ENCODE peak calls at places on chromosomes 7 and 10, in nine cellular contexts. F is esophagus muscularis mucosa, Y is K562, K is uterus, W is OCI-LY7, D is sigmoid colon, B is ovary, I is right atrium auricular region, P is Panc1. V is an unnamed sample. For H3K36me3 and H3K4me1, the result is how much of the 10 kb centered on the place peaks cover.

GRCh38 chr10:63765126-63765525 is 243.9 kb downstream of the REEP3 start:
- DNase-seq in F (no peak), Y (no peak), K (no peak), W (no peak), D (no peak), B (no peak), I (no peak), P (no peak), V (no peak)

GRCh38 chr10:75395955-75396860 is 5.4 kb downstream of the ZNF503 start:
- DNase-seq in F (no peak), Y (no peak), K (peak), W (no peak), D (no peak), B (peak), I (no peak), P (no peak), V (peak)

GRCh38 chr7:55774327-55775050 is 88.1 kb downstream of the SEPTIN14 start:
- DNase-seq in F (no peak), Y (no peak), K (no peak), W (no peak), D (no peak), B (no peak), I (no peak), P (no peak), V (no peak)

GRCh38 chr10:30538086-30538485 is 91.5 kb downstream of the LYZL2 start:
- DNase-seq in F (no peak), Y (no peak), K (no peak), W (no peak), D (no peak), B (no peak), I (no peak), P (no peak), V (no peak)

GRCh38 chr7:133437544-133437943 is 184.7 kb downstream of the EXOC4 start:
- DNase-seq in F (no peak), Y (no peak), K (no peak), W (no peak), D (no peak), B (no peak), I (no peak), P (no peak), V (no peak)

GRCh38 chr7:32259917-32260596 is 189.8 kb upstream of the PDE1C start:
- DNase-seq in F (no peak), Y (no peak), K (no peak), W (no peak), D (no peak), B (no peak), I (no peak), P (no peak), V (no peak)

GRCh38 chr7:92547579-92547978 is 19.0 kb downstream of the RBM48 start:
- DNase-seq in F (no peak), Y (no peak), K (no peak), W (no peak), D (no peak), B (no peak), I (no peak), P (no peak), V (no peak)

GRCh38 chr7:134789967-134790685 is 10.7 kb downstream of the CALD1 start:
- DNase-seq in F (peak), Y (no peak), K (peak), W (no peak), D (peak), B (no peak), I (no peak), P (no peak), V (no peak)

GRCh38 chr10:46555713-46556514 is 544 bp downstream of the GPRIN2 start:
- DNase-seq in F (no peak), Y (no peak), K (no peak), W (no peak), D (peak), B (peak), I (no peak), P (no peak), V (peak)

GRCh38 chr10:112949128-112949823 is 771 bp upstream of the TCF7L2 start:
- DNase-seq in F (no peak), Y (no peak), K (no peak), W (no peak), D (no peak), B (no peak), I (no peak), P (no peak), V (no peak)

GRCh38 chr10:62653254-62653653 is 151.3 kb upstream of the ADO start:
- DNase-seq in F (no peak), Y (no peak), K (no peak), W (peak), D (no peak), B (no peak), I (no peak), P (no peak), V (no peak)

GRCh38 chr7:105748701-105749100 is 127.7 kb downstream of the ATXN7L1 start:
- DNase-seq in F (no peak), Y (no peak), K (no peak), W (no peak), D (no peak), B (no peak), I (no peak), P (no peak), V (no peak)

GRCh38 chr10:617471-617870 is 72.0 kb downstream of the DIP2C start:
- DNase-seq in F (no peak), Y (no peak), K (no peak), W (no peak), D (no peak), B (no peak), I (no peak), P (no peak), V (no peak)

GRCh38 chr10:71132321-71132810 is 80.0 kb upstream of the UNC5B start:
- DNase-seq in F (peak), Y (no peak), K (no peak), W (no peak), D (no peak), B (no peak), I (peak), P (no peak), V (no peak)

GRCh38 chr10:7484456-7485266 is 73.8 kb upstream of the SFMBT2 start:
- DNase-seq in F (no peak), Y (no peak), K (no peak), W (peak), D (no peak), B (no peak), I (no peak), P (no peak), V (no peak)

GRCh38 chr10:20615395-20615794 is 281.7 kb downstream of the NEBL start:
- DNase-seq in F (no peak), Y (no peak), K (no peak), W (no peak), D (no peak), B (no peak), I (no peak), P (no peak), V (no peak)

GRCh38 chr10:89744021-89744420 is 42.6 kb downstream of the KIF20B start:
- DNase-seq in F (no peak), Y (no peak), K (no peak), W (no peak), D (no peak), B (no peak), I (no peak), P (no peak), V (no peak)

GRCh38 chr10:48536226-48536500 is 68.7 kb downstream of the ARHGAP22 start:
- DNase-seq in F (no peak), Y (no peak), K (no peak), W (no peak), D (no peak), B (no peak), I (peak), P (no peak), V (no peak)

GRCh38 chr7:120774481-120774880 is 83.5 kb downstream of the TSPAN12 start:
- DNase-seq in F (no peak), Y (no peak), K (no peak), W (no peak), D (no peak), B (no peak), I (no peak), P (no peak), V (no peak)

GRCh38 chr7:143408686-143409551 is at the start of gene EPHA1:
- DNase-seq in F (no peak), Y (peak), K (no peak), W (no peak), D (no peak), B (no peak), I (peak), P (no peak), V (peak)

GRCh38 chr7:54159088-54159487 is 383.1 kb upstream of the VSTM2A start:
- DNase-seq in F (no peak), Y (no peak), K (no peak), W (no peak), D (no peak), B (no peak), I (no peak), P (no peak), V (no peak)

GRCh38 chr7:132730126-132730525 is 153.9 kb upstream of the PLXNA4 start:
- DNase-seq in F (no peak), Y (no peak), K (no peak), W (no peak), D (no peak), B (no peak), I (no peak), P (no peak), V (no peak)

GRCh38 chr7:69953319-69954067 is 355.2 kb downstream of the AUTS2 start:
- DNase-seq in F (no peak), Y (no peak), K (no peak), W (peak), D (no peak), B (no peak), I (no peak), P (no peak), V (no peak)

DNA sequence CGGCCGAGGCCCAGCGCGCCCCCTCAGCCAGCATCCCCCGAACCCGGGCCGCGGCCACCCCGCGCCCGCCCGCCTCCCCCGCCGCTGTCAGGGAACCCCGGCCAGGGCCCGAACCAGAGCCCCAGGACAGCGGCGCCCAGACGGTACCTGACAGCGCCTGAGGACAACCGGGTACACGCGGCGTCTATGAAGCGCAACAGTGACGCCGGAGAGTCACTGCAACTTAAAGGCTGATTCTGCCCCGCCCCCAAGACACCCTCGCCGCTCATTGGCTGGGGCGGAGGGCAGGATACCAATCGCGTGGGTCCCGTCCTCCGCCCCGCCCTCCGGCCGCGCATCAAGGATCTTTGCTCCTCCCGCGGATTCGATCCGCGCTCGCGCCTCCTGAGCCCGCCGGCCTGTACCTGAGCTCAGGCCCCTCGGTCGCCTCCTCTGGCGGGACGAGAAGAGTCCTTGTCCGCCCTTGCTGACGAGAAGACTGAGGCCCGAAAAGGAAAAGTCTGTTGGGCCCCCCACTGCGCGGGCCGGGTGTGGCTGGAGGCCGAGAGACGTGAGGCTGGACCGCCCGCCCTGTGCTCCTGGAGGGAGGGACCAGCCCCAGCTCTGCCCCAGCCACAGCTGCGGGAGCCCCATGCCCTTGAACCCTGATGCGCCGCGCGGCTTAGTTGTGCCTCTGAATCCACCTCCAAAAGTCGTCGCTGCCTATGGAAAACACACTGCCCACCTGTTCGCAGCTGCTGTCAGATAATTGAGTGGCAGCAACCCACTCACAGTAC is at the start of gene OAT:
- DNase-seq in F (peak), Y (peak), K (peak), W (peak), D (peak), B (peak), I (peak), P (peak), V (peak)
- H3K4me3 ChIP-seq in F (peak), Y (peak), K (peak), W (peak), D (peak), B (peak), I (peak), P (peak), V (peak)

GRCh38 chr7:7422641-7423040 is 113.0 kb downstream of the COL28A1 start:
- DNase-seq in F (no peak), Y (no peak), K (no peak), W (no peak), D (no peak), B (no peak), I (no peak), P (no peak), V (no peak)

GRCh38 chr7:7426686-7427085 is 109.0 kb downstream of the COL28A1 start:
- DNase-seq in F (no peak), Y (no peak), K (no peak), W (no peak), D (no peak), B (no peak), I (no peak), P (no peak), V (no peak)

GRCh38 chr7:7425321-7425720 is 110.4 kb downstream of the COL28A1 start:
- DNase-seq in F (no peak), Y (no peak), K (no peak), W (no peak), D (no peak), B (no peak), I (no peak), P (no peak), V (no peak)

GRCh38 chr7:7421850-7422249 is 113.8 kb downstream of the COL28A1 start:
- DNase-seq in F (no peak), Y (no peak), K (no peak), W (no peak), D (no peak), B (no peak), I (no peak), P (no peak), V (no peak)

GRCh38 chr7:7424151-7424873 is 111.4 kb downstream of the COL28A1 start:
- DNase-seq in F (no peak), Y (peak), K (peak), W (peak), D (peak), B (peak), I (peak), P (peak), V (peak)
- H3K36me3 ChIP-seq in F (under half), Y (under half), K (under half), W (under half), D (under half), B (under half), I (under half), P (under half), V (under half)

DNA sequence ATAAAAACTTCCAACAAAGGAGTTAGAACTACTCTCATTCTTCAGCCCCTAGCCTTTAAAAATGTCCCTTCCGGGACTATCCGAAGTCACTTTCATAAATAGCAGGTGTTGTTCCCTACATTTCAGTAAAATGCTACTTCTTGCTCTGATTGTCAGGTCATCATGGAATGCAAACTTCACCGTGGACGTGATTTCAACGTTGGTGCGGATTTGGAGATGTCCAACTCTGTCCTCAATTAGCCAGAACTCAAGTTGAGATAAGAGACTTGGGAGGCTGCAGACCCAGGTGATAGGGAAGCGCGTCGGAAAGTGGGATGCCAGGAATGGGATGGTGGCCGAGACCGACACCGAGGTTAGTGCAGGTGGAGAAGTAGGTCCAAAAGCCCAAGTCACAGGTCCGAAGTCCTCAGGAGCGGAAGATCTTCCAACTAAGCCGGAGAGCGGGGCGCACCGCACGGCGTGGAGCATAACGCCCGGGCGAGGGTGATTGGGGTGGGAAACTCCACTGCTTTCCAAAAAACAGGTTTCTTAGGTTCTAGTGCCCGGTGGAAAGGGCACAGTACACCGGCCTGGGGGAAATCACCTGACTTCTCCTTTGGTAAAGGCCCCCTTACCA is 11.5 kb upstream of the SPAG6 start:
- DNase-seq in F (no peak), Y (no peak), K (no peak), W (no peak), D (no peak), B (peak), I (no peak), P (no peak), V (no peak)
- H3K4me1 ChIP-seq in F (under half), Y (under half), K (under half), W (under half), D (under half), B (under half), I (under half), P (under half), V (under half)

DNA sequence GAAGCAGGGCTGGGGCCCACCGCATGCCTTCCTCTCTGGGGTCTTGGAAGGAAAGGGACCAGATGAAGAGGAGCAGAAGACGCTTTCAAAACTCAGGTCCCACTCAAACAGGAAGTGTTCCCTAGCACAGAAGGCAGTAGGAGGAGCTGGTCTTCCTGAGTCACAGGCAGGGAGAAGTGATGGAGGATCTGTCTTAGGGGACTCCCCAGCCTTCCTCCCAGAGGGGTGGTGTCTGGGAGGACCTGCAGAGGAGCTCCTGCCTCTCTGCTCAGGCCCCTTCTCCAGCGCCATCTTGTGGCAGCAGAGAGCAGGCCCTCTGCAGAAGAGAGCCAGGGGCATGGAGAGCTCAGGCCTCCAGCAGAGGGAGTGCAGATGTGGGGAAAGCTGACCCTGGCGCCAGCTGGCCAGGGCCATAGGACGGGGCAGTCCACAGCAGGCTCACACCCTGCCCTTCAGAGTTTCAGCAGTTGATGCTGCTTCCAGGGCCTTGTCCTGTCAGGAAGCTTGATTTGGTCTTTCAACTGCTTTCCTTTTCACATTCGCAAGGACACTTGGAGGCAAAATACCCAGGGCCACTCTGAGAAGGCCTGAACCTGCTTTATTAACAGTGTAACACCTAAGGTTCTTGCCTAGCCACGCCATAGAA is 62.2 kb upstream of the TARP start:
- DNase-seq in F (peak), Y (peak), K (peak), W (peak), D (peak), B (peak), I (peak), P (peak), V (peak)
- H3K4me3 ChIP-seq in F (peak), Y (peak), K (no peak), W (no peak), D (no peak), B (no peak), I (no peak), P (no peak), V (peak)

GRCh38 chr7:138186951-138187351 is 110.7 kb downstream of the AKR1D1 start:
- DNase-seq in F (no peak), Y (no peak), K (no peak), W (no peak), D (no peak), B (no peak), I (no peak), P (no peak), V (no peak)
- H3K36me3 ChIP-seq in F (under half), Y (under half), K (under half), W (under half), D (under half), B (under half), I (under half), P (under half), V (under half)

GRCh38 chr10:101066146-101066889 is 4.5 kb downstream of the KAZALD1 start:
- DNase-seq in F (no peak), Y (peak), K (peak), W (peak), D (peak), B (peak), I (peak), P (no peak), V (peak)
- H3K4me1 ChIP-seq in F (under half), Y (under half), K (under half), W (half or more), D (under half), B (under half), I (half or more), P (under half), V (half or more)

DNA sequence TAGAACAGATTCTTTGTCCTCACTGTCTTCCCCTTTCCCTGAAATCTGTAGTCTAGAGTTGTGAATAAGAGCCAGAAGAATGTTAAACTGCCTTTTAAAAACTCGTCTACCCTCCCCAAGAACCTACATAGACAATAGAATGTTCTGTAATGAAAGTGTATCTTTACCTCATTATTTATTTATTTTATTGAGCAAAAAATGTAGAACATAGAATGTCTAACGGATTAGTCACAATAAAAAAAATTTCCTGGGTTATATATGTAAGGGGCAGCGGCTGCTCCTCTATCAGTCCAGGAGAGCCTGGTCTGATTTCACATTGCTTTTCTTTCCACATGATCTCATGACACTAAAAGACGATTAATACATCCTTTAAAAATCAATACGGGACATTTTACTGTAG is 135.7 kb downstream of the SDK1 start:
- DNase-seq in F (no peak), Y (no peak), K (no peak), W (no peak), D (no peak), B (no peak), I (no peak), P (peak), V (no peak)
- H3K4me3 ChIP-seq in F (no peak), Y (no peak), K (no peak), W (no peak), D (no peak), B (no peak), I (no peak), P (peak), V (no peak)

DNA sequence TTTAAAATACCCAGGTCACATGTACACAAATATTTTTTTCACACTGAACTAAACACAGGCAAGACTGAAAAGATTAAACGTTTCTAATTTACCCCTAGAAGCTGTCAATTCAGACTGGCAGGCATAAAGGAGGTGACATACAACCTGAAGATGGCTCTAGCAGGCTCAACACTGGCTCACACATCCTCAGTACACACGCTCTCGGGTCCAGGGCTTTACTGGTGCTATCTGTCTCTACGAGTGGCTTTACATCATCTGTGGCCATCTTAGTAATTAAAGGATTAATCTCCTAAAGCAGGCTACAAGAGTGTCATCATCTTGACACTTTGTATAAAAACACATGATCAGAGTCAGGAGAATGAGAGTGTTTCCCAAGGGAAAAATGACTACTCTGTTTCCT is 57.3 kb downstream of the COPG2 start:
- DNase-seq in F (no peak), Y (no peak), K (no peak), W (no peak), D (no peak), B (no peak), I (no peak), P (no peak), V (no peak)
- H3K36me3 ChIP-seq in F (half or more), Y (half or more), K (under half), W (half or more), D (under half), B (under half), I (under half), P (under half), V (half or more)

GRCh38 chr10:52523696-52524095 is 209.6 kb downstream of the DKK1 start:
- DNase-seq in F (no peak), Y (no peak), K (no peak), W (no peak), D (no peak), B (no peak), I (no peak), P (no peak), V (no peak)
- H3K4me1 ChIP-seq in F (under half), Y (under half), K (under half), W (under half), D (under half), B (under half), I (under half), P (under half), V (under half)